ENCODE peak calls at places on chromosomes 16 and 17, in eight cellular contexts. Q is stomach; S is HCEC 1CT; M is HS-5; A is NCI-H1105 treated with DMSO at 0.1 percent for 48 hours; I is activated naive CD4-positive, alpha-beta T cell treated with Interleukin-2 at 50 U/mL for 16 hours; V is Right ventricle myocardium superior; Z is omental fat pad. W is an unnamed sample.

GRCh38 chr17:48333034-48333491 is 97.0 kb downstream of the SKAP1 start:
- DNase-seq in S (peak), A (no peak), Q (no peak), Z (no peak), I (no peak), M (peak), V (no peak), W (no peak)

GRCh38 chr17:40095944-40096791 is 4.2 kb downstream of the NR1D1 start:
- DNase-seq in V (peak), I (peak), Q (peak), A (no peak), S (no peak), Z (no peak), M (no peak), W (no peak)

GRCh38 chr17:79657861-79658810 is 47.3 kb upstream of the RBFOX3 start:
- DNase-seq in V (no peak), A (no peak), Q (no peak), M (no peak), S (no peak), I (no peak), Z (no peak), W (no peak)

GRCh38 chr17:40321502-40322416 is 12.8 kb downstream of the RARA start:
- DNase-seq in V (peak), S (peak), I (no peak), Q (peak), Z (no peak), A (no peak), M (no peak), W (no peak)

GRCh38 chr16:51465026-51465425 is 314.0 kb upstream of the SALL1 start:
- DNase-seq in V (no peak), Z (no peak), A (no peak), S (peak), Q (no peak), I (no peak), M (no peak), W (peak)

GRCh38 chr16:24689128-24689527 is 40.3 kb upstream of the TNRC6A start:
- DNase-seq in Z (no peak), Q (no peak), V (no peak), I (no peak), M (no peak), S (peak), A (peak), W (peak)

GRCh38 chr17:37651846-37652245 is 8.6 kb upstream of the DDX52 start:
- DNase-seq in Z (no peak), M (no peak), I (no peak), A (no peak), Q (no peak), S (no peak), V (no peak), W (no peak)

GRCh38 chr16:11717811-11718210 is 24.8 kb downstream of the TXNDC11 start:
- DNase-seq in V (no peak), Q (no peak), I (no peak), Z (no peak), A (no peak), M (no peak), S (no peak), W (no peak)

GRCh38 chr17:76122411-76123126 is 18.5 kb downstream of the FOXJ1 start:
- DNase-seq in Z (no peak), A (no peak), I (no peak), S (no peak), V (no peak), Q (no peak), M (no peak), W (no peak)

GRCh38 chr16:68645494-68646388 is 631 bp downstream of the CDH3 start:
- DNase-seq in M (no peak), Z (no peak), I (no peak), V (no peak), A (peak), S (no peak), Q (no peak), W (no peak)

GRCh38 chr17:27233059-27233458 is 60.9 kb upstream of the WSB1 start:
- DNase-seq in S (no peak), I (no peak), Z (no peak), M (no peak), V (no peak), Q (no peak), A (no peak), W (no peak)

GRCh38 chr16:20348365-20349185 is 3.9 kb downstream of the UMOD start:
- DNase-seq in Q (peak), S (no peak), I (no peak), A (no peak), V (no peak), M (no peak), Z (no peak), W (no peak)

GRCh38 chr16:53769787-53770186 is 65.8 kb downstream of the FTO start:
- DNase-seq in V (no peak), M (no peak), I (no peak), Z (no peak), A (no peak), S (no peak), Q (no peak), W (no peak)

GRCh38 chr17:48626470-48627241 is 498 bp upstream of the HOXB9 start:
- DNase-seq in I (peak), Q (no peak), A (peak), Z (peak), M (no peak), V (peak), S (peak), W (no peak)

GRCh38 chr16:67198238-67198734 is 645 bp upstream of the ELMO3 start:
- DNase-seq in M (no peak), V (peak), Z (no peak), A (peak), S (no peak), I (no peak), Q (peak), W (no peak)

GRCh38 chr16:23317266-23317661 is 15.2 kb downstream of the SCNN1B start:
- DNase-seq in Z (no peak), V (no peak), M (no peak), Q (peak), A (peak), S (no peak), I (no peak), W (no peak)

GRCh38 chr16:58461640-58462039 is 38.3 kb upstream of the NDRG4 start:
- DNase-seq in I (no peak), Q (no peak), A (no peak), M (no peak), S (no peak), Z (no peak), V (no peak), W (no peak)

GRCh38 chr16:88540346-88540977 is 29.7 kb upstream of the ZC3H18 start:
- DNase-seq in Q (peak), A (no peak), S (no peak), V (no peak), M (no peak), Z (no peak), I (no peak), W (no peak)

GRCh38 chr17:17098426-17099035 is 56.3 kb downstream of the MPRIP start:
- DNase-seq in Z (no peak), V (peak), M (no peak), Q (no peak), S (no peak), A (no peak), I (no peak), W (no peak)

GRCh38 chr17:65457183-65457582 is 104.3 kb downstream of the AXIN2 start:
- DNase-seq in Q (no peak), M (no peak), A (no peak), V (no peak), I (no peak), S (no peak), Z (no peak), W (no peak)

GRCh38 chr16:25257956-25258855 is 561 bp upstream of the ZKSCAN2 start:
- DNase-seq in A (peak), Q (peak), S (peak), I (peak), M (peak), Z (peak), V (peak), W (peak)

GRCh38 chr17:45431531-45432404 is 902 bp downstream of the ARHGAP27 start:
- DNase-seq in I (peak), A (peak), S (peak), Z (no peak), M (no peak), V (peak), Q (peak), W (peak)

GRCh38 chr17:69801368-69801767 is 273.7 kb upstream of the KCNJ16 start:
- DNase-seq in M (no peak), I (no peak), Z (no peak), Q (no peak), S (no peak), V (no peak), A (no peak), W (no peak)

GRCh38 chr16:57480754-57481230 is 5.5 kb downstream of the DOK4 start:
- DNase-seq in A (no peak), Z (no peak), V (no peak), M (no peak), S (no peak), Q (no peak), I (no peak), W (no peak)

GRCh38 chr16:51752596-51752995 is 601.5 kb upstream of the SALL1 start:
- DNase-seq in S (no peak), Q (no peak), A (no peak), M (no peak), I (no peak), V (no peak), Z (no peak), W (no peak)

GRCh38 chr16:24984903-24985675 is 30.1 kb downstream of the ARHGAP17 start:
- DNase-seq in S (no peak), Q (no peak), V (no peak), M (no peak), A (no peak), I (no peak), Z (no peak), W (no peak)

GRCh38 chr16:84700518-84701277 is 898 bp downstream of the USP10 start:
- DNase-seq in A (no peak), Q (no peak), M (no peak), I (peak), V (no peak), Z (no peak), S (no peak), W (no peak)

GRCh38 chr16:55842369-55843104 is 9.6 kb upstream of the CES1 start:
- DNase-seq in Z (no peak), I (no peak), Q (no peak), M (peak), V (no peak), A (peak), S (peak), W (peak)

GRCh38 chr17:44564429-44564828 is 7.1 kb downstream of the FZD2 start:
- DNase-seq in V (no peak), S (no peak), Q (no peak), M (no peak), A (no peak), Z (no peak), I (no peak), W (no peak)

GRCh38 chr16:75789237-75789636 is 62.9 kb upstream of the CPHXL start:
- DNase-seq in Z (no peak), A (peak), M (peak), I (no peak), V (no peak), Q (no peak), S (peak), W (peak)